ENCODE peak calls at places on chromosome 1, in seven cellular contexts. G is psoas muscle; D is body of pancreas; O is heart right ventricle; F is PC-9; C is CD8-positive, alpha-beta T cell; V is cardiac muscle cell. K is an unnamed sample. For H3K4me1, the result is how much of the 10 kb centered on the place peaks cover.

GRCh38 chr1:19036049-19036546 is 79.6 kb upstream of the IFFO2 start:
- DNase-seq in G (no peak), D (no peak), O (no peak), F (no peak), C (no peak), V (no peak), K (no peak)

GRCh38 chr1:208231929-208232360 is 12.2 kb downstream of the PLXNA2 start:
- DNase-seq in G (no peak), D (peak), O (no peak), F (peak), C (no peak), V (no peak), K (no peak)

GRCh38 chr1:147076442-147076841 is 95.8 kb downstream of the PRKAB2 start:
- DNase-seq in G (no peak), D (no peak), O (no peak), F (no peak), C (no peak), V (no peak), K (no peak)

GRCh38 chr1:238439483-238439882 is 548.8 kb upstream of the ZP4 start:
- DNase-seq in G (no peak), D (no peak), O (no peak), F (no peak), C (no peak), V (no peak), K (no peak)

GRCh38 chr1:112557385-112557784 is 48.6 kb downstream of the WNT2B start:
- DNase-seq in G (no peak), D (no peak), O (no peak), F (no peak), C (no peak), V (no peak), K (no peak)

GRCh38 chr1:29631361-29631760 is 395.0 kb downstream of the PTPRU start:
- DNase-seq in G (no peak), D (no peak), O (no peak), F (no peak), C (no peak), V (no peak), K (no peak)

GRCh38 chr1:50335914-50336313 is 87.3 kb downstream of the DMRTA2 start:
- DNase-seq in G (no peak), D (no peak), O (no peak), F (no peak), C (no peak), V (no peak), K (no peak)

GRCh38 chr1:152107984-152108898 is 7.0 kb downstream of the TCHH start:
- DNase-seq in G (peak), D (peak), O (no peak), F (no peak), C (no peak), V (no peak), K (no peak)

GRCh38 chr1:52238887-52239707 is 97.2 kb downstream of the ZFYVE9 start:
- DNase-seq in G (no peak), D (no peak), O (no peak), F (no peak), C (no peak), V (no peak), K (no peak)

GRCh38 chr1:16186655-16187235 is 25.7 kb downstream of the ARHGEF19 start:
- DNase-seq in G (no peak), D (no peak), O (no peak), F (no peak), C (no peak), V (no peak), K (no peak)

GRCh38 chr1:38608202-38608864 is 251.2 kb downstream of the RRAGC start:
- DNase-seq in G (no peak), D (no peak), O (peak), F (no peak), C (no peak), V (peak), K (no peak)

DNA sequence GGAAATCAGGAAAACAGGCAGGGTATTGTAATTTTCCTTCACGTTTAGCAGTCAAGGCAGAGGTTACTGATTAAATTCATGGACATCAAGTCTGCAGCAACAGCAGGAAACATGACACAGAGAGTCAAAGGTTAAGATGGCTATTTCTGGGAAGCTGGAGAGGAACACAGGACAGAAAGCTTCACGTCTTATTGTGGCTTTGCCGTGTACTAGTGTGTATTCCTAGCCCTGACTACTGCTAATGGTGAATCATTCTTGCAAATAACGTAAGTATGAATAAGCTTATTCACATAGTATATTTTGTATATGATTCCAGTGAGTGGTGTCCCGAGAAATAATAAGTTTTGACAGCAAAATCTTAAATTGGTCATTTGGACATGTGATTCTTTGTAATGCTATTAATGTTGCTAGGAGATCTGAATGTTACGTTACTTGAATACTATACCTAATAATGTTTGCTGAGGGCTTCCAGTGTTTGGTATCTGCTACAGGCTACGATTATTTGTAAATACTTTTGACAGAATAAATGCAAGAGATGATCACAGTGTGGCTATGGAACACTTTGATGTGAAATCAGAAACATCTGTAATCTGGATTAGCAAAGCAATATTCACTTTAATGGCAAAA is 77.4 kb downstream of the DISP1 start:
- DNase-seq in G (no peak), D (no peak), O (peak), F (no peak), C (no peak), V (peak), K (no peak)
- H3K4me1 ChIP-seq in G (under half), D (under half), O (under half), F (under half), C (under half), V (under half), K (under half)

DNA sequence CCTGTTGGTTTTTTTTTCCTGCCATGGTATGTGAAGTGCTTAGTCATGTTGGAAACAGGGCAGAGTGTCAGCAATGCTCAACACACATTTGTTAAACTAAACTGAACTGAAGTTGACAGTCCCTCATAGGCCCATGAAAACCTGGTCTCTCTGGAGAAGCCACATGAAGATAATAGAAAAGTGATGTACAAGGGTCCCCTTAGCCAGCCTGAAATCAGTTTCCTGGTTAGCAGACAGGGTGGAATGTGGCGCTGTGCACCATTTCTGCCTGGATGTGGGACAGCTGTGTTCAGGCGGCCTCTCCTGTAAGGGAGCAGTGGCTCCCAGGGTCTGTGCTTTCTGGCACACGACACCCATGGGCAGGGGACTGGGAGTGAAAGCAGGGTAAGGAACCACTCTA is 9.9 kb upstream of the CHI3L1 start:
- DNase-seq in G (no peak), D (no peak), O (no peak), F (no peak), C (no peak), V (no peak), K (no peak)
- TF ChIP-seq CTCF in G (no peak), D (no peak), O (no peak), F (no peak), C (no peak), V (peak), K (no peak)

DNA sequence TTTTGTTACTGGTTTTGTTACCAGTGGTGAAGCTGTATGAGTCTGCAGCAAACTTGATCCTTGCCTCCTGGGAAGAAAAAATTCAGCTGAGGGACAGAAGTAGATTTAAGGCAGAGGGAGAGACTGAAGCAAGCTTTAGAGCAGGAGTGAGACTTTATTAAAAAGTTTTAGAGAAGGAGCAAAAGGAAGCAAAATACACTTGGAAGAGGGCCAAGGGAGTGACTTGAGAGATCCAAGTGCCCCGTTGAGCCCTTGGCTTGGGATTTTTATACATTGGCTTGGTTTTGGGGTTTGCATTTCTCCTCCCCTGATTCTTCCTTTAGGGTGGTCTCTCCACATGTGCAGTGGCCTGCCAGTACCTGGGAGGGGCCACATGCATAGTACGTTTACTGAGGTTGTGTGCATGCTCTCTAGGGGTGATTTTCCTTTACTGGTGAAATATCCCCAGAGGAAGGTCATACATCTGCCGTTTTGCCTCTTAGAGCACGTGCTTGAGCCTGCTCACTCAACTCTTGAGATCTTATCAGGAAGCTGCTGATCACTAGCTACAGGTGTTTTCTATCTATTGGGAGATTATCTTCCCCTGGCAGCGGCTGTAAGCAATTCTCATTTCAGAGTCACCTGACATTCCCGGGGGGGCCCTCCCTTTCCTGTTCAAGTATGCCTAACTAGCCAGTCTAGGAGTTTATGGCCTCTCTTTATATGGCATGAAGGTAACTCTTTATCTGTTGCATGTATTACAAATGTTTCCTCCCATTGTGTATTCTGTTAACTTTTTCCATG is 20.3 kb downstream of the FASLG start:
- DNase-seq in G (no peak), D (no peak), O (no peak), F (no peak), C (no peak), V (no peak), K (no peak)
- H3K4me1 ChIP-seq in G (under half), D (under half), O (under half), F (under half), C (under half), V (under half), K (under half)

GRCh38 chr1:216032977-216033376 is 390.3 kb downstream of the USH2A start:
- DNase-seq in G (no peak), D (no peak), O (no peak), F (no peak), C (no peak), V (no peak), K (no peak)

GRCh38 chr1:216032284-216032683 is 391.0 kb downstream of the USH2A start:
- DNase-seq in G (no peak), D (no peak), O (no peak), F (no peak), C (no peak), V (no peak), K (no peak)

GRCh38 chr1:216028630-216029029 is 394.6 kb downstream of the USH2A start:
- DNase-seq in G (no peak), D (no peak), O (no peak), F (no peak), C (no peak), V (no peak), K (no peak)

GRCh38 chr1:216034506-216034905 is 388.7 kb downstream of the USH2A start:
- DNase-seq in G (no peak), D (no peak), O (no peak), F (no peak), C (no peak), V (peak), K (no peak)
- TF ChIP-seq CTCF in G (no peak), D (no peak), O (no peak), F (no peak), C (no peak), V (no peak), K (peak)

DNA sequence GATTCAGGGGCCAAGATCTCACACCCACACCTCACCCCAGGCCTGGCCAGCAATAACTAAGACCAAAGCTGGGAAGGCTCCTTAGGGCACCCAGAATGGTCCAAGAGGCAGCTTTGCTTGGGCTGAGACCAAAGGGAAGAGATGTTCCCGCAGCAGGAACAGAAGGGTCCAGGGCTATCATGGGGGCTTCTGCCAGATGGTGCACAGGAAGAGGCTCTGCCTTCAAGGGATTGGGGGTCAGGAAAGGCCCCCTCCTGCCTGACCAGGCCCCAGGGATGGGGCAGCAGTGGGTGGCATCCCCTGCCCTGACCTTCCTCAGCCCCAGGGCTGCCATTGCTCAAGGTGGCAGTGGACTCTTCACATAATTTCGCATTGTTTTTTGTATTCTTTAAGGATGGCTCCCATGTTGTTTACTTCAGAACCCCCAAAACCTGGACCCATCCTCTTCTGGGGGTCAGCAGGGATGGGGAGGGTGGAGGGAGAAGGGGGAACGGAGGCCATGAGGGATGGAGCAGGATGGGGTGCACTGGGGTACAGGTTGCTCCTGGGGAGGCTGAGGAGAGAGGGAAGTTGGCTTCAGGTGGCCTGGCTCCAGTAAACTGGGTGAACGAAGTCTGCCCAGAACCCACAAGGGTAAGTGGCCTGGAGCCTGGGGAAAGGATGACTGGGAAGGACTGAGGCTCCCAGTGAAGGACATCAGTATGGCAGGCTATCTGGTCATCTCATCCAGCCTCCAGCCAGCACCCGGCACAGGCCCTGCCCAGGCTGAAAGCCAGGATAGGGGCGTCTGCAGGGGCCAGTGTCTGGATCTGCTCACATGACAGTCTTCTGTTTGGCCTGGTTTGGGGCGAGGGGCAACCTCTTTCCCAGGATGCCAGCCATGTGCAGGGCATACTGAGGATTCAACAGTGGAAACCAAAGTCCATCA is 2.6 kb upstream of the NADK start:
- DNase-seq in G (no peak), D (no peak), O (no peak), F (no peak), C (no peak), V (no peak), K (no peak)
- H3K4me1 ChIP-seq in G (under half), D (half or more), O (half or more), F (half or more), C (half or more), V (under half), K (half or more)

GRCh38 chr1:157770442-157771043 is 6.4 kb downstream of the FCRL2 start:
- DNase-seq in G (no peak), D (no peak), O (no peak), F (no peak), C (no peak), V (no peak), K (no peak)
- TF ChIP-seq CTCF in G (no peak), D (no peak), O (no peak), F (no peak), C (no peak), V (no peak), K (peak)

GRCh38 chr1:25197235-25197930 is 34.9 kb downstream of the SYF2 start:
- DNase-seq in G (no peak), D (no peak), O (no peak), F (no peak), C (no peak), V (no peak), K (no peak)

GRCh38 chr1:25199876-25200620 is 32.3 kb downstream of the SYF2 start:
- DNase-seq in G (no peak), D (no peak), O (no peak), F (no peak), C (no peak), V (peak), K (no peak)

GRCh38 chr1:25196830-25197229 is 35.5 kb downstream of the SYF2 start:
- DNase-seq in G (no peak), D (no peak), O (no peak), F (no peak), C (no peak), V (no peak), K (no peak)

GRCh38 chr1:25198731-25199231 is 33.5 kb downstream of the SYF2 start:
- DNase-seq in G (no peak), D (peak), O (peak), F (no peak), C (peak), V (peak), K (peak)

DNA sequence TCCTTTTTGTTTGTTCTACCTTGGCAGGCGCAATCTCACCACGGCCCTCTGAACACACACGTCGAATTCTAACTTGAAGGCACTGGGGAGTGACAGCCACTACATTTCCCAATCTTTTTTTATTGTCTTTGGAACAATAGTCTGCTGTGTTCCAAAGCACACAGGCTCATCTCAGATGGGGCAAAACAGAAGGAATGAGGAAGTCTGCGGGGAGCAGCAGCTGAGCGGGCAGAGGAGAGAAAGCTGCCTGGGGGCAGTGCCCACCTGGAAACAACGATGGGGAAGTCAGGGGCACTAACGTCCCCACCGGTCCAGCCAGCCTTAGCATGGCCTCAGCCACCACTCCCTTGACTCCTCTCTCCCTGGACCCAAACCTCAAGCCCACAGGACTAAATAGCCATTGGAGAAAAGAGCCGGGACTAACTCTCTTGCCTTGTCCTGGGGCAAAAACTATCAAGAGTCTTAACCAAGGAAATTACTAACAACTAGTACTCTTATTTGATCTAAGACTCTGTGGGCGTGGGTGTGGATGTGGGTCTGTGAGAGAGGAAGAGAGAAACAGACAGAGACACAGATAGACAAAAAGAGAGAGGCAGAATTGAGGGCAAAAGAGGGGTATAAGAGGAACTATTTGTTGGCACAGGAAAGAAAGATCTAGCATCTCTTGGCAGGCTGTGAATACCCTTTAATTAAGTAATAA is 34.2 kb downstream of the SYF2 start:
- DNase-seq in G (no peak), D (peak), O (no peak), F (no peak), C (no peak), V (no peak), K (no peak)
- H3K4me1 ChIP-seq in G (under half), D (under half), O (under half), F (under half), C (under half), V (under half), K (under half)

K was measured in Peyer's patch.